ENCODE peak calls at places on chromosomes 3 and 15, in six cellular contexts. One of them, this sample, is unnamed.

GRCh38 chr3:71226565-71227281 is 356.8 kb downstream of the FOXP1 start:
- DNase-seq in colonic mucosa: no peak
- DNase-seq in SK-N-SH: no peak
- DNase-seq in AG10803: peak
- DNase-seq in dorsolateral prefrontal cortex: no peak
- DNase-seq in heart left ventricle: peak
- DNase-seq in this sample: no peak

GRCh38 chr15:27342991-27343390 is 372.0 kb downstream of the GABRG3 start:
- DNase-seq in AG10803: no peak
- DNase-seq in SK-N-SH: peak
- DNase-seq in heart left ventricle: no peak
- DNase-seq in colonic mucosa: no peak
- DNase-seq in dorsolateral prefrontal cortex: no peak
- DNase-seq in this sample: no peak

GRCh38 chr3:128846501-128846900 is 32.9 kb upstream of the ACAD9 start:
- DNase-seq in AG10803: no peak
- DNase-seq in colonic mucosa: no peak
- DNase-seq in heart left ventricle: no peak
- DNase-seq in SK-N-SH: no peak
- DNase-seq in dorsolateral prefrontal cortex: no peak
- DNase-seq in this sample: no peak

GRCh38 chr3:98529856-98530459 is 1.8 kb upstream of the GPR15 start:
- DNase-seq in AG10803: no peak
- DNase-seq in SK-N-SH: no peak
- DNase-seq in dorsolateral prefrontal cortex: no peak
- DNase-seq in colonic mucosa: no peak
- DNase-seq in heart left ventricle: no peak
- DNase-seq in this sample: no peak

GRCh38 chr3:128152419-128153155 is 694 bp upstream of the EEFSEC start:
- DNase-seq in SK-N-SH: peak
- DNase-seq in AG10803: no peak
- DNase-seq in dorsolateral prefrontal cortex: no peak
- DNase-seq in colonic mucosa: no peak
- DNase-seq in heart left ventricle: no peak
- DNase-seq in this sample: peak

GRCh38 chr15:72124218-72124617 is 6.0 kb downstream of the SENP8 start:
- DNase-seq in colonic mucosa: no peak
- DNase-seq in SK-N-SH: no peak
- DNase-seq in AG10803: no peak
- DNase-seq in dorsolateral prefrontal cortex: no peak
- DNase-seq in heart left ventricle: no peak
- DNase-seq in this sample: no peak

GRCh38 chr3:14516738-14517345 is 23.3 kb downstream of the GRIP2 start:
- DNase-seq in dorsolateral prefrontal cortex: no peak
- DNase-seq in SK-N-SH: no peak
- DNase-seq in colonic mucosa: no peak
- DNase-seq in heart left ventricle: no peak
- DNase-seq in AG10803: no peak
- DNase-seq in this sample: no peak

GRCh38 chr3:129872107-129872506 is 21.4 kb downstream of the TMCC1 start:
- DNase-seq in colonic mucosa: no peak
- DNase-seq in dorsolateral prefrontal cortex: no peak
- DNase-seq in SK-N-SH: no peak
- DNase-seq in AG10803: no peak
- DNase-seq in heart left ventricle: no peak
- DNase-seq in this sample: no peak

GRCh38 chr15:50627351-50628055 is 59.1 kb downstream of the TRPM7 start:
- DNase-seq in AG10803: peak
- DNase-seq in dorsolateral prefrontal cortex: no peak
- DNase-seq in colonic mucosa: no peak
- DNase-seq in heart left ventricle: no peak
- DNase-seq in SK-N-SH: no peak
- DNase-seq in this sample: no peak

GRCh38 chr3:79421273-79421672 is 346.5 kb downstream of the ROBO1 start:
- DNase-seq in SK-N-SH: no peak
- DNase-seq in AG10803: no peak
- DNase-seq in dorsolateral prefrontal cortex: no peak
- DNase-seq in heart left ventricle: no peak
- DNase-seq in colonic mucosa: no peak
- DNase-seq in this sample: no peak

DNA sequence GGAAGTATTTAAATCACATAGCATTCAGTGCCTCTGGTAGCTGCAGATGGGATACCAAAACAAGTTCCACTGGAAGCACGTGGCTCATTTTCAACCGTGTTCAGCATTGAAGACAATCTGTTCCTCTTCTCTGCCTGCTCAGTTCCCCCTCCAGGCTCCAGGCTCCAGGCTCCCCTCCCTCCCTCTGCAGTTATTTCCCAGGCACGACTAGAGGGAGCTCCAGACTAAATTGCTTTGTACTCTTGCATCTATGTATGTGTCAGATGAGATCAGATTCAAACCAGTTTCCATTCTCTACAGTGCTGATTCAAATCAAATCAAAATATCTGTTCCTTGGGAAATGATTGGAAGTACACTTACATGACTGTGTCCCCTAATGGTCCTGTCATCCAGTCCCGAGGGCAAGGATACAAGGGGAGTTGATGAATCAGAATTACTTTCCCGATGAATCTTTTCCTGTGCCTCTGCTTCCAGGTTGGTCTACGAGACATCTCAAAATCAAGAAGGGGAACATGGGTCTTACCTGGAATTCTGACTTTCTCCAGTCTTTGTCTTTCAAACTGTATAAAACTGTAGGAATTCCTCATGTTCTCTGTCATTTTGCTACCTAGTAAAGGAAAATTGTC is 600.5 kb downstream of the EDEM1 start:
- DNase-seq in AG10803: no peak
- DNase-seq in colonic mucosa: peak
- DNase-seq in SK-N-SH: peak
- DNase-seq in heart left ventricle: peak
- DNase-seq in dorsolateral prefrontal cortex: no peak
- DNase-seq in this sample: no peak
- TF ChIP-seq CTCF in AG10803: no peak
- TF ChIP-seq CTCF in colonic mucosa: no peak
- TF ChIP-seq CTCF in SK-N-SH: peak
- TF ChIP-seq CTCF in heart left ventricle: no peak
- TF ChIP-seq CTCF in dorsolateral prefrontal cortex: peak
- TF ChIP-seq CTCF in this sample: peak

GRCh38 chr3:42014443-42014945 is 52.6 kb upstream of the ULK4 start:
- DNase-seq in heart left ventricle: no peak
- DNase-seq in SK-N-SH: no peak
- DNase-seq in colonic mucosa: no peak
- DNase-seq in dorsolateral prefrontal cortex: no peak
- DNase-seq in AG10803: no peak
- DNase-seq in this sample: no peak

GRCh38 chr3:42010530-42010929 is 48.6 kb upstream of the ULK4 start:
- DNase-seq in SK-N-SH: no peak
- DNase-seq in colonic mucosa: peak
- DNase-seq in dorsolateral prefrontal cortex: no peak
- DNase-seq in AG10803: no peak
- DNase-seq in heart left ventricle: no peak
- DNase-seq in this sample: no peak

GRCh38 chr3:42013652-42014442 is 51.9 kb upstream of the ULK4 start:
- DNase-seq in AG10803: no peak
- DNase-seq in SK-N-SH: peak
- DNase-seq in colonic mucosa: peak
- DNase-seq in heart left ventricle: peak
- DNase-seq in dorsolateral prefrontal cortex: no peak
- DNase-seq in this sample: no peak

GRCh38 chr3:42012935-42013651 is 51.2 kb upstream of the ULK4 start:
- DNase-seq in colonic mucosa: peak
- DNase-seq in AG10803: peak
- DNase-seq in heart left ventricle: peak
- DNase-seq in dorsolateral prefrontal cortex: peak
- DNase-seq in SK-N-SH: peak
- DNase-seq in this sample: no peak

GRCh38 chr3:42012378-42012934 is 50.6 kb upstream of the ULK4 start:
- DNase-seq in colonic mucosa: no peak
- DNase-seq in heart left ventricle: no peak
- DNase-seq in dorsolateral prefrontal cortex: no peak
- DNase-seq in SK-N-SH: no peak
- DNase-seq in AG10803: no peak
- DNase-seq in this sample: no peak
- H3K4me3 ChIP-seq in colonic mucosa: no peak
- H3K4me3 ChIP-seq in heart left ventricle: no peak
- H3K4me3 ChIP-seq in dorsolateral prefrontal cortex: peak
- H3K4me3 ChIP-seq in SK-N-SH: no peak
- H3K4me3 ChIP-seq in AG10803: peak
- H3K4me3 ChIP-seq in this sample: peak

GRCh38 chr3:117103645-117104044 is 394.1 kb downstream of the TUSC7 start:
- DNase-seq in colonic mucosa: no peak
- DNase-seq in SK-N-SH: no peak
- DNase-seq in heart left ventricle: no peak
- DNase-seq in AG10803: peak
- DNase-seq in dorsolateral prefrontal cortex: no peak
- DNase-seq in this sample: no peak
- TF ChIP-seq CTCF in colonic mucosa: no peak
- TF ChIP-seq CTCF in SK-N-SH: no peak
- TF ChIP-seq CTCF in heart left ventricle: no peak
- TF ChIP-seq CTCF in AG10803: peak
- TF ChIP-seq CTCF in dorsolateral prefrontal cortex: no peak
- TF ChIP-seq CTCF in this sample: no peak

GRCh38 chr3:73868688-73869315 is 244.1 kb upstream of the PDZRN3 start:
- DNase-seq in AG10803: peak
- DNase-seq in SK-N-SH: peak
- DNase-seq in colonic mucosa: peak
- DNase-seq in dorsolateral prefrontal cortex: no peak
- DNase-seq in heart left ventricle: no peak
- DNase-seq in this sample: peak

GRCh38 chr3:73867524-73867923 is 242.8 kb upstream of the PDZRN3 start:
- DNase-seq in dorsolateral prefrontal cortex: no peak
- DNase-seq in heart left ventricle: no peak
- DNase-seq in SK-N-SH: no peak
- DNase-seq in AG10803: no peak
- DNase-seq in colonic mucosa: no peak
- DNase-seq in this sample: no peak

GRCh38 chr3:73863546-73864079 is 238.9 kb upstream of the PDZRN3 start:
- DNase-seq in heart left ventricle: no peak
- DNase-seq in SK-N-SH: no peak
- DNase-seq in AG10803: no peak
- DNase-seq in colonic mucosa: no peak
- DNase-seq in dorsolateral prefrontal cortex: no peak
- DNase-seq in this sample: no peak
- H3K4me3 ChIP-seq in heart left ventricle: no peak
- H3K4me3 ChIP-seq in SK-N-SH: no peak
- H3K4me3 ChIP-seq in AG10803: no peak
- H3K4me3 ChIP-seq in colonic mucosa: no peak
- H3K4me3 ChIP-seq in dorsolateral prefrontal cortex: no peak
- H3K4me3 ChIP-seq in this sample: no peak

DNA sequence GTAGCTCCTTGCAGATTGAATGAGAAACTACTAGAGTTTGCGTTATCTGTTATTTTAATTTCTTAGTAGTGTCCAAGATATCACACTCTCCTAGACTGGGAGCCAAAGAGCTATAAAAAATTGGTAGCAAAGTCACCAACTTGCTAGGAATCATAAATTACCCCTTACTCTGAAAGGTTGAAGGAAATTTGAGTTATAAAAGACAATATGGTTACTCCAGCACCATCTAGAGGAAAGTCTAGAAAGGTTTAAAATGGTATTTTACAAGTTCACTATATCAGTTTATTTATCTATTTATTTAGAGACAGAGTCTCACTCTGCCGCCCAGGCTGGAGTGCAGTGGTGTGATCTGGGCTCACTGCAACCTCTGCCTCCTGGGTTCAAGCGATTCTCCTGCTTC is 121.6 kb downstream of the RBPMS2 start:
- DNase-seq in colonic mucosa: no peak
- DNase-seq in heart left ventricle: no peak
- DNase-seq in dorsolateral prefrontal cortex: no peak
- DNase-seq in AG10803: peak
- DNase-seq in SK-N-SH: no peak
- DNase-seq in this sample: no peak
- TF ChIP-seq CTCF in colonic mucosa: peak
- TF ChIP-seq CTCF in heart left ventricle: peak
- TF ChIP-seq CTCF in dorsolateral prefrontal cortex: peak
- TF ChIP-seq CTCF in AG10803: peak
- TF ChIP-seq CTCF in SK-N-SH: peak
- TF ChIP-seq CTCF in this sample: peak

DNA sequence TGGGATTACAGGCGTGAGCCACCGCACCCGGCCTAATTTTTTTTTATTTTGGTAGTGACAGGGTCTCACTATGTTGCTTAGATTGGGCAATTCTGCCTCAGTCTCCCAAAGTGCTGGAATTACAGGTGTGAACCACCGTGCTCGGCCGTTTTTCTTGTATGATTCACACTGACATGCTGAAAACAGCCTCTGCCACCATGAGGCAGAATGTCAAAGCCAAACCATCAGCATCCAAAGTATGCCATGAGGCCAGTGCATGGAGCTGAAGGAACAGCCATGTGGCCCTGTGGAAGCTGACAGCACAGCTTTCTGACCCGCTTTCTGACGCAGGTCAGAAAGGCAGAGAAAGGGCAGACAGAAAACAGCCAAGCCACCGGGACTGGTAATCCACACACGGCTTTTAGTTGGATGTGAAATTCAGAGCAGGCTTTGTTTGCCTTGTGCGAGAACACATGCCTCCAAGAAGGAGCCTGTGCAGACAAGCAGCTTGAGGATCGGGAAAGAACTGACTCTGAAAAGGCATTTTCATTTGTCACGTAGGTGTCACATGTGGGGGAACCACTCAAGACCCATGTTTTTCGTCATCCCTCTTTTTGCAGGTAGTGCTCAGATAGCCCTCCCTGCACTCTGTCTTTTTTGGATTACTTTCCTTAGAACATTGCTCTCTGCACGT is 25.1 kb downstream of the XYLB start:
- DNase-seq in dorsolateral prefrontal cortex: no peak
- DNase-seq in SK-N-SH: no peak
- DNase-seq in heart left ventricle: no peak
- DNase-seq in colonic mucosa: no peak
- DNase-seq in AG10803: no peak
- DNase-seq in this sample: no peak
- H3K4me3 ChIP-seq in dorsolateral prefrontal cortex: no peak
- H3K4me3 ChIP-seq in SK-N-SH: no peak
- H3K4me3 ChIP-seq in heart left ventricle: no peak
- H3K4me3 ChIP-seq in colonic mucosa: no peak
- H3K4me3 ChIP-seq in AG10803: no peak
- H3K4me3 ChIP-seq in this sample: no peak

DNA sequence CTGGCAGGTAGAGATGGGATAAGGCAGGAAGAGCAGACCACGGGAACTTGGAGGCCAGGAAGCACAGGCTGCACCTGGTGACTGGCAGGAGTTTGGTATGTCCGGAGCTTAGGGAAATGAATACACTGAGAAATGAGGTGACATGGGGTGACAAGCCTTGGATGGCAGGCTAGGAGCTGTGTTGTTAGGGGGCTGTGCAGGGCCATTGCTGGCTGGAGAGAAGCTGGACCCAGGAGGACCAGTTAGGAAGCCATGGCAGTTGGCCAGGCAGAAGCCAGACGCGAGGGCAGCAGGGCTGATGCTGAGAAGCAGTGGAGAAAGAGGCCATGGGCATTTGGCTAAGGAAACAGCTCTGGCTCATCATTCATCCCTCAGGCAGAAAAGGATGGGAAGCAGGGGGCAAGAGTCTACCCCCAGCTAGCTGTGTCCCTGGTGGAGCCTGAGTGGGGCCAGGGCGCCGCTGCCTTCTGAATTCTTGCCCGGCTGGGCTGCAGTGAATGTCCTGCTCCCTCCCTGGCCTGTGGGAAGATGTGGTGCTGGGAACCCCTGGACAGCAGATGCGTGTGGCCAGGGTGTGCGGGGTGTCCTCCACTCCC is 255.8 kb downstream of the FAM43A start:
- DNase-seq in dorsolateral prefrontal cortex: no peak
- DNase-seq in colonic mucosa: no peak
- DNase-seq in heart left ventricle: no peak
- DNase-seq in SK-N-SH: no peak
- DNase-seq in AG10803: no peak
- DNase-seq in this sample: no peak
- TF ChIP-seq CTCF in dorsolateral prefrontal cortex: no peak
- TF ChIP-seq CTCF in colonic mucosa: no peak
- TF ChIP-seq CTCF in heart left ventricle: no peak
- TF ChIP-seq CTCF in SK-N-SH: no peak
- TF ChIP-seq CTCF in AG10803: no peak
- TF ChIP-seq CTCF in this sample: no peak